ENCODE peak calls at places on chromosomes 2 and 18, in ten cellular contexts. T is memory B cell, S is NCI-H1417 treated with DMSO at 0.1 percent for 48 hours, A is SK-N-SH, O is AG10803, Q is activated T-cell treated with anti-CD3 and anti-CD28 coated beads for 48 hours, X is GM13977, R is brain microvascular endothelial cell, Z is IMR-90, G is upper lobe of right lung. V is an unnamed sample.

GRCh38 chr18:29123706-29124530 is 947.0 kb upstream of the CDH2 start:
- DNase-seq in O (no peak), X (no peak), G (no peak), A (no peak), S (no peak), T (no peak), Q (no peak), Z (no peak), R (no peak), V (no peak)

GRCh38 chr2:132267372-132267771 is 105.6 kb upstream of the ANKRD30BL start:
- DNase-seq in X (no peak), G (no peak), O (no peak), Z (no peak), S (no peak), T (no peak), Q (no peak), A (no peak), R (no peak), V (no peak)

GRCh38 chr18:53698907-53699306 is 525.6 kb downstream of the MBD2 start:
- DNase-seq in T (no peak), A (peak; percentile 53), G (no peak), R (peak; percentile 45), X (peak; percentile 29), S (no peak), Z (no peak), O (peak; percentile 37), Q (no peak), V (no peak)

GRCh38 chr2:158781562-158781961 is 13.6 kb upstream of the DAPL1 start:
- DNase-seq in S (no peak), X (no peak), A (no peak), Z (peak; percentile 37), Q (no peak), G (no peak), O (peak; percentile 60), T (no peak), R (peak; percentile 41), V (no peak)

GRCh38 chr18:58635891-58636290 is 7.0 kb upstream of the ALPK2 start:
- DNase-seq in Z (peak; percentile 80), S (no peak), O (peak; percentile 61), G (no peak), R (peak; percentile 26), A (no peak), T (no peak), X (no peak), Q (no peak), V (no peak)

GRCh38 chr2:218852911-218853667 is 6.5 kb upstream of the WNT6 start:
- DNase-seq in X (peak; percentile 70), T (peak; percentile 69), O (peak; percentile 42), G (peak; percentile 68), S (peak; percentile 5), A (peak; percentile 74), Z (peak; percentile 52), R (peak; percentile 38), Q (peak; percentile 45), V (peak; percentile 72)

GRCh38 chr2:108593547-108594098 is 59.4 kb downstream of the LIMS1 start:
- DNase-seq in R (peak; percentile 72), Z (peak; percentile 88), O (peak; percentile 95), G (no peak), X (no peak), T (no peak), Q (no peak), A (no peak), S (no peak), V (no peak)

GRCh38 chr2:74540291-74540690 is 10.6 kb downstream of the HTRA2 start:
- DNase-seq in X (no peak), R (no peak), S (no peak), A (no peak), T (no peak), O (peak; percentile 80), Q (no peak), Z (no peak), G (peak; percentile 43), V (no peak)

GRCh38 chr2:135773917-135774316 is 32.3 kb downstream of the UBXN4 start:
- DNase-seq in O (no peak), X (no peak), A (no peak), S (no peak), R (no peak), Q (no peak), T (no peak), Z (peak; percentile 80), G (no peak), V (no peak)

V was measured in activated naive CD8-positive, alpha-beta T cell treated with anti-CD3 and anti-CD28 coated beads, Interleukin-2, amount 50 U/mL, for 24 hours.